ENCODE peak calls at places on chromosomes 12 and 14, in eight cellular contexts. E is upper lobe of left lung, C is HCT116, S is sigmoid colon, I is HepG2, T is spleen, Q is K562, O is SK-N-SH. X is an unnamed sample. For H3K36me3 and H3K9me3, the result is how much of the 10 kb centered on the place peaks cover.

GRCh38 chr14:70964492-70964891 is 57.2 kb downstream of the PCNX1 start:
- DNase-seq in E (no peak), C (no peak), S (no peak), I (peak), T (no peak), Q (no peak), O (no peak), X (no peak)

GRCh38 chr14:30656190-30656632 is 34.1 kb downstream of the SCFD1 start:
- DNase-seq in E (peak), C (peak), S (no peak), I (peak), T (no peak), Q (peak), O (peak), X (no peak)

GRCh38 chr14:77605392-77605978 is 11.0 kb downstream of the SPTLC2 start:
- DNase-seq in E (no peak), C (no peak), S (no peak), I (no peak), T (no peak), Q (peak), O (no peak), X (no peak)

GRCh38 chr12:125299840-125300239 is 234.6 kb downstream of the AACS start:
- DNase-seq in E (no peak), C (no peak), S (no peak), I (no peak), T (no peak), Q (no peak), O (no peak), X (no peak)

GRCh38 chr14:33847066-33847465 is 103.8 kb downstream of the EGLN3 start:
- DNase-seq in E (no peak), C (no peak), S (no peak), I (no peak), T (no peak), Q (no peak), O (no peak), X (no peak)

GRCh38 chr12:70241845-70242244 is 1.4 kb upstream of the CNOT2 start:
- DNase-seq in E (no peak), C (no peak), S (no peak), I (no peak), T (no peak), Q (no peak), O (no peak), X (no peak)

GRCh38 chr12:124992874-124993567 is 424 bp upstream of the BRI3BP start:
- DNase-seq in E (peak), C (peak), S (no peak), I (peak), T (peak), Q (peak), O (peak), X (peak)

GRCh38 chr12:55729592-55730446 is 1.0 kb upstream of the CD63 start:
- DNase-seq in E (peak), C (peak), S (peak), I (peak), T (peak), Q (peak), O (peak), X (peak)

GRCh38 chr14:103257211-103257962 is 76.7 kb upstream of the EIF5 start:
- DNase-seq in E (no peak), C (no peak), S (no peak), I (no peak), T (no peak), Q (no peak), O (no peak), X (no peak)

GRCh38 chr12:51421266-51421884 is 3.3 kb upstream of the SLC4A8 start:
- DNase-seq in E (peak), C (peak), S (no peak), I (peak), T (no peak), Q (peak), O (peak), X (peak)

GRCh38 chr12:107774349-107775029 is at the start of gene ASCL4:
- DNase-seq in E (no peak), C (no peak), S (no peak), I (no peak), T (no peak), Q (no peak), O (no peak), X (no peak)

GRCh38 chr14:32998433-32998832 is 59.8 kb downstream of the NPAS3 start:
- DNase-seq in E (no peak), C (no peak), S (no peak), I (no peak), T (no peak), Q (no peak), O (no peak), X (no peak)

GRCh38 chr14:53591816-53592215 is 364.8 kb downstream of the BMP4 start:
- DNase-seq in E (no peak), C (no peak), S (no peak), I (no peak), T (no peak), Q (no peak), O (no peak), X (no peak)

GRCh38 chr12:9073077-9073476 is 42.6 kb downstream of the A2M start:
- DNase-seq in E (no peak), C (no peak), S (no peak), I (no peak), T (no peak), Q (no peak), O (no peak), X (no peak)
- TF ChIP-seq POLR2AphosphoS5 in E (no peak), C (no peak), S (no peak), I (peak), T (no peak), Q (no peak), O (no peak), X (no peak)

GRCh38 chr12:49990269-49990668 is 17.5 kb downstream of the AQP6 start:
- DNase-seq in E (no peak), C (no peak), S (no peak), I (no peak), T (no peak), Q (no peak), O (no peak), X (no peak)
- H3K36me3 ChIP-seq in E (under half), C (half or more), S (under half), I (under half), T (under half), Q (half or more), O (under half), X (under half)

GRCh38 chr12:34288963-34289345 is 266.7 kb downstream of the ALG10 start:
- DNase-seq in E (no peak), C (no peak), S (no peak), I (no peak), T (peak), Q (no peak), O (no peak), X (no peak)

GRCh38 chr12:34289431-34290190 is 267.3 kb downstream of the ALG10 start:
- DNase-seq in E (no peak), C (no peak), S (peak), I (no peak), T (peak), Q (no peak), O (no peak), X (no peak)

GRCh38 chr12:34286934-34287333 is 264.6 kb downstream of the ALG10 start:
- DNase-seq in E (no peak), C (no peak), S (no peak), I (no peak), T (no peak), Q (no peak), O (peak), X (no peak)

GRCh38 chr12:34287437-34287836 is 265.1 kb downstream of the ALG10 start:
- DNase-seq in E (no peak), C (no peak), S (no peak), I (no peak), T (peak), Q (no peak), O (peak), X (no peak)

GRCh38 chr12:34287986-34288962 is 266.0 kb downstream of the ALG10 start:
- DNase-seq in E (peak), C (no peak), S (peak), I (no peak), T (peak), Q (no peak), O (no peak), X (no peak)
- H3K9me3 ChIP-seq in E (under half), C (under half), S (under half), I (under half), T (under half), Q (under half), O (under half), X (under half)

GRCh38 chr12:21828779-21829178 is 54.3 kb upstream of the KCNJ8 start:
- DNase-seq in E (peak), C (no peak), S (peak), I (no peak), T (no peak), Q (no peak), O (no peak), X (peak)
- TF ChIP-seq POLR2AphosphoS5 in E (no peak), C (no peak), S (peak), I (no peak), T (peak), Q (no peak), O (no peak), X (peak)

GRCh38 chr12:132062481-132062880 is 81.6 kb downstream of the DDX51 start:
- DNase-seq in E (no peak), C (no peak), S (no peak), I (no peak), T (peak), Q (no peak), O (no peak), X (no peak)

GRCh38 chr12:132061641-132062430 is 82.3 kb downstream of the DDX51 start:
- DNase-seq in E (no peak), C (no peak), S (no peak), I (no peak), T (peak), Q (no peak), O (no peak), X (no peak)

GRCh38 chr12:132064641-132065040 is 79.5 kb downstream of the DDX51 start:
- DNase-seq in E (no peak), C (no peak), S (no peak), I (no peak), T (peak), Q (no peak), O (no peak), X (no peak)

GRCh38 chr12:132063491-132063890 is 80.6 kb downstream of the DDX51 start:
- DNase-seq in E (no peak), C (no peak), S (peak), I (no peak), T (no peak), Q (no peak), O (no peak), X (no peak)

DNA sequence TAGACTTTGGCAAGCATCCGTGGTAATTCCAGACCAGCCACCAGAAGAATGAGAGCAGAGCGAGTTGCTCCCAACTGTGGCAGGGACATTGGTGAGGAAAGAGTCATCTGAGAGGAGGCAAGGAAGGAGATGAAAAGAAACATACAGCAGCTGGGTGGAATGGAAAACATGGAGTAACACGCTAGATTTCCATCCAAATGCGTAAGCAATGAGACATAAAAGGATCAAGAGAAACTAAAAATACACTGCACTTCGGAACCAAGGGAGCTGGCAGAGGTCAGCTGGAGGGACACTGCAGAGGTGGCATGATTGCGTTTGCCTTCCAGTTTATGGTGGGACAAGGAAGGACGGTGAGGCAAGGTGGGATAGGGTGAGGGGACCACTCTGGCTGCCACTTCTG is 82.9 kb downstream of the DDX51 start:
- DNase-seq in E (no peak), C (no peak), S (no peak), I (no peak), T (peak), Q (no peak), O (no peak), X (no peak)
- H3K36me3 ChIP-seq in E (under half), C (under half), S (under half), I (half or more), T (half or more), Q (half or more), O (under half), X (half or more)

GRCh38 chr12:34606749-34607519 is 584.6 kb downstream of the ALG10 start:
- DNase-seq in E (no peak), C (no peak), S (no peak), I (no peak), T (peak), Q (no peak), O (peak), X (no peak)

GRCh38 chr12:34604631-34605509 is 582.6 kb downstream of the ALG10 start:
- DNase-seq in E (no peak), C (no peak), S (peak), I (no peak), T (peak), Q (no peak), O (peak), X (no peak)

GRCh38 chr12:34605510-34605887 is 583.2 kb downstream of the ALG10 start:
- DNase-seq in E (no peak), C (no peak), S (no peak), I (no peak), T (peak), Q (no peak), O (peak), X (no peak)

GRCh38 chr12:34605955-34606748 is 583.9 kb downstream of the ALG10 start:
- DNase-seq in E (no peak), C (no peak), S (peak), I (no peak), T (peak), Q (no peak), O (peak), X (no peak)

GRCh38 chr12:34607520-34608195 is 585.4 kb downstream of the ALG10 start:
- DNase-seq in E (no peak), C (no peak), S (peak), I (no peak), T (peak), Q (no peak), O (peak), X (no peak)
- H3K9me3 ChIP-seq in E (under half), C (under half), S (under half), I (half or more), T (under half), Q (under half), O (under half), X (under half)

DNA sequence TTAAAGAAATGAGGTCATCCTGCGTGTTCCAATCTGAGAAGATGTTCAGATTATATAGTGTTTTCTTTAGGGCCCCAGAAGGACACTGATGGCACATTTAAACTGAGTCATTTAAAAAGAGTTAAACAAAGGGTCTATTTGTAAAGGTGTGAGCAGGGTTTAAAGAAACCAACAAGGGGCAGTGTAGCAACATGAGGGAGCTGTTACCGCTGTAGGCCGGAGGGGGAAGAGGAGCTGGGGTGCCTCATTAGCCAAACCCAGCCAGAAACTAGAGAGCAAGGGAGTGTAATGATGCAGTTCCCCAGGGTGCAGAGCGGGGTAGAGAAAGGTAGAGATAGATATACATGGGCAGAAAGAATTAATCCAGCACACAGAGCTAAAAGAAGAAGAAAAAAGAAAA is 160.4 kb downstream of the TBX5 start:
- DNase-seq in E (no peak), C (no peak), S (no peak), I (no peak), T (no peak), Q (peak), O (no peak), X (no peak)
- TF ChIP-seq POLR2AphosphoS5 in E (no peak), C (no peak), S (no peak), I (no peak), T (no peak), Q (no peak), O (no peak), X (no peak)

DNA sequence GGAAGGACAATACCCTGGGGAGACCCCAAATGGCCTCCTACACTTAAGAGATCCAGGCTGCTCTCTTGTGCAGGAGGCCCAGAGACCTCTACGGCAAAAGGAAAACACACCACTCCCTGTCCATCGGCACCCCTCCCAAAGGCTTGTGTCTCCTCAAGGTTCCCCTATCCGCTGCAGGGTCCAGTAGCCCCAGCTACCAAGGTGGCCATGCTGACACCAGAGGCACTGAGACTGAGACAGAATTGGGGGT is 631 bp downstream of the DDIT3 start:
- DNase-seq in E (no peak), C (no peak), S (no peak), I (no peak), T (no peak), Q (no peak), O (no peak), X (no peak)
- H3K36me3 ChIP-seq in E (under half), C (under half), S (under half), I (under half), T (under half), Q (half or more), O (under half), X (under half)

GRCh38 chr12:132925597-132926416 is 30.3 kb downstream of the ZNF605 start:
- DNase-seq in E (no peak), C (no peak), S (no peak), I (no peak), T (no peak), Q (no peak), O (no peak), X (no peak)

GRCh38 chr12:132922676-132923075 is 33.4 kb downstream of the ZNF605 start:
- DNase-seq in E (no peak), C (no peak), S (no peak), I (no peak), T (no peak), Q (no peak), O (no peak), X (no peak)

GRCh38 chr12:132926417-132926833 is 29.7 kb downstream of the ZNF605 start:
- DNase-seq in E (no peak), C (no peak), S (no peak), I (no peak), T (no peak), Q (no peak), O (no peak), X (no peak)

GRCh38 chr12:132923356-132923909 is 32.7 kb downstream of the ZNF605 start:
- DNase-seq in E (no peak), C (no peak), S (no peak), I (no peak), T (no peak), Q (no peak), O (no peak), X (no peak)

GRCh38 chr12:132924356-132924755 is 31.8 kb downstream of the ZNF605 start:
- DNase-seq in E (no peak), C (no peak), S (no peak), I (no peak), T (no peak), Q (no peak), O (no peak), X (no peak)
- H3K9me3 ChIP-seq in E (half or more), C (under half), S (under half), I (half or more), T (half or more), Q (under half), O (half or more), X (half or more)

GRCh38 chr12:108833355-108833733 is 24.0 kb downstream of the SSH1 start:
- DNase-seq in E (no peak), C (peak), S (no peak), I (no peak), T (peak), Q (no peak), O (no peak), X (no peak)
- TF ChIP-seq POLR2AphosphoS5 in E (no peak), C (peak), S (no peak), I (no peak), T (no peak), Q (no peak), O (no peak), X (no peak)